ENCODE peak calls at places on chromosome 1, in ten cellular contexts. One of them, this sample, is unnamed.

GRCh38 chr1:88029899-88030298 is 654.2 kb upstream of the PKN2 start:
- DNase-seq in LHCN-M2: no peak
- DNase-seq in hepatic stellate cell: no peak
- DNase-seq in GM13976: no peak
- DNase-seq in EL: no peak
- DNase-seq in stimulated activated CD8-positive, alpha-beta memory T cell treated with anti-CD3 and anti-CD28 coated beads, Interleukin-4, amount 100 ng/mL, for 24 hours: no peak
- DNase-seq in NCI-H2029: no peak
- DNase-seq in GM12891: no peak
- DNase-seq in T-helper 17 cell: no peak
- DNase-seq in GM03348: no peak
- DNase-seq in this sample: no peak

GRCh38 chr1:46300673-46301405 is 2.6 kb downstream of the LRRC41 start:
- DNase-seq in LHCN-M2: no peak
- DNase-seq in hepatic stellate cell: peak
- DNase-seq in GM13976: no peak
- DNase-seq in EL: peak
- DNase-seq in stimulated activated CD8-positive, alpha-beta memory T cell treated with anti-CD3 and anti-CD28 coated beads, Interleukin-4, amount 100 ng/mL, for 24 hours: no peak
- DNase-seq in NCI-H2029: no peak
- DNase-seq in GM12891: no peak
- DNase-seq in T-helper 17 cell: no peak
- DNase-seq in GM03348: peak
- DNase-seq in this sample: no peak

GRCh38 chr1:228987736-228988506 is 252.6 kb downstream of the RHOU start:
- DNase-seq in LHCN-M2: no peak
- DNase-seq in hepatic stellate cell: no peak
- DNase-seq in GM13976: no peak
- DNase-seq in EL: no peak
- DNase-seq in stimulated activated CD8-positive, alpha-beta memory T cell treated with anti-CD3 and anti-CD28 coated beads, Interleukin-4, amount 100 ng/mL, for 24 hours: no peak
- DNase-seq in NCI-H2029: no peak
- DNase-seq in GM12891: no peak
- DNase-seq in T-helper 17 cell: no peak
- DNase-seq in GM03348: no peak
- DNase-seq in this sample: no peak

GRCh38 chr1:84412316-84412942 is 14.1 kb downstream of the DNASE2B start:
- DNase-seq in LHCN-M2: peak
- DNase-seq in hepatic stellate cell: peak
- DNase-seq in GM13976: no peak
- DNase-seq in EL: peak
- DNase-seq in stimulated activated CD8-positive, alpha-beta memory T cell treated with anti-CD3 and anti-CD28 coated beads, Interleukin-4, amount 100 ng/mL, for 24 hours: no peak
- DNase-seq in NCI-H2029: no peak
- DNase-seq in GM12891: no peak
- DNase-seq in T-helper 17 cell: no peak
- DNase-seq in GM03348: peak
- DNase-seq in this sample: peak

GRCh38 chr1:94734963-94735899 is 84.9 kb upstream of the SLC44A3 start:
- DNase-seq in LHCN-M2: peak
- DNase-seq in hepatic stellate cell: peak
- DNase-seq in GM13976: no peak
- DNase-seq in EL: peak
- DNase-seq in stimulated activated CD8-positive, alpha-beta memory T cell treated with anti-CD3 and anti-CD28 coated beads, Interleukin-4, amount 100 ng/mL, for 24 hours: no peak
- DNase-seq in NCI-H2029: no peak
- DNase-seq in GM12891: no peak
- DNase-seq in T-helper 17 cell: no peak
- DNase-seq in GM03348: peak
- DNase-seq in this sample: no peak

GRCh38 chr1:12472798-12473551 is 145.0 kb downstream of the DHRS3 start:
- DNase-seq in LHCN-M2: no peak
- DNase-seq in hepatic stellate cell: no peak
- DNase-seq in GM13976: no peak
- DNase-seq in EL: no peak
- DNase-seq in stimulated activated CD8-positive, alpha-beta memory T cell treated with anti-CD3 and anti-CD28 coated beads, Interleukin-4, amount 100 ng/mL, for 24 hours: peak
- DNase-seq in NCI-H2029: no peak
- DNase-seq in GM12891: no peak
- DNase-seq in T-helper 17 cell: no peak
- DNase-seq in GM03348: no peak
- DNase-seq in this sample: no peak

GRCh38 chr1:24584103-24584764 is 28.3 kb downstream of the NCMAP start:
- DNase-seq in LHCN-M2: no peak
- DNase-seq in hepatic stellate cell: no peak
- DNase-seq in GM13976: no peak
- DNase-seq in EL: no peak
- DNase-seq in stimulated activated CD8-positive, alpha-beta memory T cell treated with anti-CD3 and anti-CD28 coated beads, Interleukin-4, amount 100 ng/mL, for 24 hours: no peak
- DNase-seq in NCI-H2029: peak
- DNase-seq in GM12891: no peak
- DNase-seq in T-helper 17 cell: no peak
- DNase-seq in GM03348: no peak
- DNase-seq in this sample: no peak

GRCh38 chr1:167412072-167412471 is 106.3 kb downstream of the CD247 start:
- DNase-seq in LHCN-M2: peak
- DNase-seq in hepatic stellate cell: no peak
- DNase-seq in GM13976: no peak
- DNase-seq in EL: no peak
- DNase-seq in stimulated activated CD8-positive, alpha-beta memory T cell treated with anti-CD3 and anti-CD28 coated beads, Interleukin-4, amount 100 ng/mL, for 24 hours: no peak
- DNase-seq in NCI-H2029: peak
- DNase-seq in GM12891: no peak
- DNase-seq in T-helper 17 cell: no peak
- DNase-seq in GM03348: no peak
- DNase-seq in this sample: no peak

GRCh38 chr1:156245451-156246232 is 2.2 kb downstream of the PAQR6 start:
- DNase-seq in LHCN-M2: no peak
- DNase-seq in hepatic stellate cell: peak
- DNase-seq in GM13976: peak
- DNase-seq in EL: peak
- DNase-seq in stimulated activated CD8-positive, alpha-beta memory T cell treated with anti-CD3 and anti-CD28 coated beads, Interleukin-4, amount 100 ng/mL, for 24 hours: no peak
- DNase-seq in NCI-H2029: peak
- DNase-seq in GM12891: peak
- DNase-seq in T-helper 17 cell: peak
- DNase-seq in GM03348: peak
- DNase-seq in this sample: peak